ENCODE peak calls at places on chromosomes 2 and 18, in six cellular contexts. P is neuronal stem cell, T is stomach, K is heart left ventricle, Y is lung, U is body of pancreas. J is an unnamed sample.

GRCh38 chr2:104685591-104685990 is 168.3 kb upstream of the POU3F3 start:
- DNase-seq in P (no peak), T (no peak), K (no peak), U (no peak), Y (no peak), J (no peak)

GRCh38 chr18:55100817-55101457 is 141.7 kb upstream of the CCDC68 start:
- DNase-seq in K (no peak), Y (no peak), P (no peak), U (no peak), T (no peak), J (no peak)

GRCh38 chr2:9980520-9980919 is 29.0 kb downstream of the GRHL1 start:
- DNase-seq in T (no peak), Y (no peak), K (no peak), U (no peak), P (no peak), J (no peak)

GRCh38 chr2:181474227-181474626 is 17.0 kb downstream of the ITGA4 start:
- DNase-seq in T (no peak), Y (no peak), P (no peak), K (no peak), U (no peak), J (no peak)

GRCh38 chr2:183192343-183192742 is 68.1 kb downstream of the NUP35 start:
- DNase-seq in U (no peak), P (no peak), Y (no peak), T (no peak), K (no peak), J (no peak)

GRCh38 chr18:53380063-53380639 is 844.3 kb downstream of the MBD2 start:
- DNase-seq in K (no peak), Y (no peak), U (no peak), T (no peak), P (peak; percentile 24), J (no peak)

GRCh38 chr2:42089340-42089925 is 41.6 kb downstream of the PKDCC start:
- DNase-seq in U (peak; percentile 37), K (peak; percentile 71), Y (peak; percentile 54), P (peak; percentile 56), T (peak; percentile 60), J (no peak)

GRCh38 chr2:176424756-176425155 is 155.5 kb downstream of the MTX2 start:
- DNase-seq in T (no peak), Y (no peak), U (no peak), P (no peak), K (no peak), J (peak; percentile 33)

GRCh38 chr2:83055338-83056010 is 1403.6 kb downstream of the SUCLG1 start:
- DNase-seq in Y (no peak), K (no peak), U (no peak), T (no peak), P (no peak), J (no peak)

GRCh38 chr18:9066817-9067306 is 35.6 kb upstream of the NDUFV2 start:
- DNase-seq in K (no peak), T (no peak), U (no peak), P (no peak), Y (no peak), J (no peak)
- H3K27ac ChIP-seq in K (no peak overlapping the region), T (no peak overlapping the region), U (no peak overlapping the region), P (no peak overlapping the region), Y (no peak overlapping the region), J (no peak overlapping the region)

GRCh38 chr2:179211355-179211754 is 53.3 kb downstream of the SESTD1 start:
- DNase-seq in K (no peak), P (no peak), T (no peak), U (no peak), Y (no peak), J (no peak)
- H3K9me3 ChIP-seq in K (no peaks in the 10 kb centered on the region), P (no peaks in the 10 kb centered on the region), T (no peaks in the 10 kb centered on the region), U (no peaks in the 10 kb centered on the region), Y (no peaks in the 10 kb centered on the region), J (no peaks in the 10 kb centered on the region)

GRCh38 chr18:13406770-13407169 is 188.2 kb downstream of the LDLRAD4 start:
- DNase-seq in Y (no peak), T (no peak), U (no peak), K (no peak), P (no peak), J (no peak)
- H3K27ac ChIP-seq in Y (no peak overlapping the region), T (no peak overlapping the region), U (no peak overlapping the region), K (no peak overlapping the region), P (no peak overlapping the region), J (no peak overlapping the region)

DNA sequence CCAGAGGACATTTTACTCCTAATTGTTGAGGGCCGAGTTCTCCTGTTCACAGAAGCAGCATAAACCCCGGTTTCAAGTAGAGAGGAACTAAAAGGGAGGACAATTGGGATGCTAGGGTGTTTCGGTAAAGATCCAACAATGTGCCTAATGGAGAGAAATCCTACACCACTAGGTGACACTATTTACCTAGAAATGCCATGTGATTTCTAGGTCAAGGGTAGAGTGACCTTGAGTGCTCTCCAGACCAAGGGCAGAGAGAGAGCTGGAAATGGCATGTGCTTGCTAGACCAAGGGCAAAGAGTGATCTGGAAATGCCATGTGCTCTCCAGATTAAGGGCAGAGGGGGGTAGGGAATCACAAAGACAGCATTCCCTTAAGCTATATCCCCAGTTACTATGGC is 472.0 kb downstream of the DCDC2C start:
- DNase-seq in P (no peak), U (no peak), T (no peak), Y (no peak), K (no peak), J (no peak)
- H3K9me3 ChIP-seq in P (peaks cover 17% of the 10 kb centered on the region), U (no peaks in the 10 kb centered on the region), T (peaks cover 71% of the 10 kb centered on the region), Y (peaks cover 20% of the 10 kb centered on the region), K (no peaks in the 10 kb centered on the region), J (no peaks in the 10 kb centered on the region)

GRCh38 chr2:197297772-197298318 is 12.7 kb downstream of the ANKRD44 start:
- DNase-seq in Y (no peak), T (no peak), K (no peak), U (no peak), P (no peak), J (no peak)
- H3K27ac ChIP-seq in Y (no peak overlapping the region), T (no peak overlapping the region), K (no peak overlapping the region), U (no peak overlapping the region), P (no peak overlapping the region), J (no peak overlapping the region)

DNA sequence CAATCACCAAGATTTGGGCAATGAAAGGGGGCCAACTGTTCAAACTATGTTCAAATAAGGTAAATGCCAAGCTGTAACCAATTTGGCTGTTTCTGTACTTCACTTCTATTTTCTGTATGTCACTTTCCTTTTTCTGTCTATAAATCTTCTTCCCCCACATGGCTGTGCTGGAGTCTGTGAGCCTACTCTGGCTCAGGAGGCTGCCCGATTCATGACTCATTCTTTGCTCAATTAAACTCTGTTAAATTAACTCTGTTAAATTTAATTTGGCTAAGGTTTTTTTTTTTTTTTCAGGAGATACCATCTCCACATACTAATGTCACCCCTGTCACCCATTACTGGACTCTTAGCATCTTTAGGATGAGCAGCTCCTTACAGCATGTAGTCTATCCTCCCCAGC is 178.8 kb upstream of the TWIST2 start:
- DNase-seq in K (no peak), P (no peak), T (no peak), U (no peak), Y (no peak), J (no peak)
- H3K9me3 ChIP-seq in K (no peaks in the 10 kb centered on the region), P (no peaks in the 10 kb centered on the region), T (peaks cover 21% of the 10 kb centered on the region), U (no peaks in the 10 kb centered on the region), Y (no peaks in the 10 kb centered on the region), J (no peaks in the 10 kb centered on the region)

GRCh38 chr2:217910875-217911212 is 92.0 kb downstream of the TNS1 start:
- DNase-seq in K (peak; percentile 66), T (no peak), P (no peak), U (no peak), Y (no peak), J (no peak)
- H3K27ac ChIP-seq in K (peak overlapping the region; percentile 92), T (peak overlapping the region; percentile 92), P (no peak overlapping the region), U (peak overlapping the region; percentile 52), Y (peak overlapping the region; percentile 93), J (no peak overlapping the region)

DNA sequence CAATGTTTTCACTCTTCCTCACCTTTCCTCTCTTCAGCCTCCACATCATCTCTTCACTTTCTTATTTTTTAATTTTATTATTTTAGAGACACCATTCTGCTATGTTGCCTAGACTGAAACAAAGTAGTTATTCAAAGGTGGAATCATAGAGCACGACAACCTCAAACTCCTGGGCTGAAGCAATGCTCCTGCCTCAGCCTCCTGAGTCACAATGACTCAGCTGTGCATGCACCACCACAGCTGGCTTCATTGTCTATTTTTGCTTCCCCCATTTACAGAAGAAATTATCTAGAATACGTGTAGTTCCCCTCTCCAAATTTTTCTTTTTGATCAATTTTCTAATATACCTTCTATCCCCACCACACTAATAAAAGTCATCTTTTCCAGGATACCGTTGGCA is 911.5 kb upstream of the SOX11 start:
- DNase-seq in K (no peak), T (no peak), U (no peak), Y (no peak), P (no peak), J (no peak)
- H3K9me3 ChIP-seq in K (peaks cover 4% of the 10 kb centered on the region), T (peaks cover 27% of the 10 kb centered on the region), U (no peaks in the 10 kb centered on the region), Y (peaks cover 3% of the 10 kb centered on the region), P (no peaks in the 10 kb centered on the region), J (no peaks in the 10 kb centered on the region)

GRCh38 chr18:8667846-8668245 is 37.5 kb upstream of the MTCL1 start:
- DNase-seq in Y (no peak), P (no peak), T (no peak), K (no peak), U (no peak), J (no peak)
- H3K27ac ChIP-seq in Y (no peak overlapping the region), P (no peak overlapping the region), T (no peak overlapping the region), K (no peak overlapping the region), U (no peak overlapping the region), J (no peak overlapping the region)

GRCh38 chr2:209579236-209579749 is 155.4 kb downstream of the MAP2 start:
- DNase-seq in U (no peak), P (peak; percentile 69), T (no peak), K (no peak), Y (no peak), J (peak; percentile 89)

GRCh38 chr2:209578394-209579006 is 154.7 kb downstream of the MAP2 start:
- DNase-seq in T (no peak), K (no peak), U (no peak), P (no peak), Y (no peak), J (peak; percentile 27)

GRCh38 chr2:209574515-209574914 is 150.7 kb downstream of the MAP2 start:
- DNase-seq in Y (no peak), K (no peak), T (no peak), P (no peak), U (no peak), J (no peak)

GRCh38 chr2:209577376-209578357 is 153.8 kb downstream of the MAP2 start:
- DNase-seq in Y (no peak), T (no peak), U (no peak), K (no peak), P (peak; percentile 59), J (peak; percentile 19)
- H3K9me3 ChIP-seq in Y (no peaks in the 10 kb centered on the region), T (no peaks in the 10 kb centered on the region), U (no peaks in the 10 kb centered on the region), K (no peaks in the 10 kb centered on the region), P (no peaks in the 10 kb centered on the region), J (no peaks in the 10 kb centered on the region)